ENCODE peak calls at places on chromosomes 7 and 10, in eight cellular contexts. One of them, this sample, is unnamed.

GRCh38 chr7:22154130-22154529 is 202.8 kb downstream of the RAPGEF5 start:
- DNase-seq in stimulated activated CD8-positive, alpha-beta memory T cell treated with anti-CD3 and anti-CD28 coated beads, Interleukin-4, amount 100 ng/mL, for 48 hours: no peak
- DNase-seq in effector CD4-positive, alpha-beta T cell: no peak
- DNase-seq in left colon: no peak
- DNase-seq in ELR: no peak
- DNase-seq in ACHN: no peak
- DNase-seq in astrocyte: no peak
- DNase-seq in OCI-LY7: no peak
- DNase-seq in this sample: no peak

GRCh38 chr7:43362652-43363428 is 220.1 kb upstream of the STK17A start:
- DNase-seq in stimulated activated CD8-positive, alpha-beta memory T cell treated with anti-CD3 and anti-CD28 coated beads, Interleukin-4, amount 100 ng/mL, for 48 hours: no peak
- DNase-seq in effector CD4-positive, alpha-beta T cell: no peak
- DNase-seq in left colon: no peak
- DNase-seq in ELR: peak
- DNase-seq in ACHN: no peak
- DNase-seq in astrocyte: no peak
- DNase-seq in OCI-LY7: peak
- DNase-seq in this sample: peak

GRCh38 chr10:94197241-94197640 is 165.5 kb downstream of the NOC3L start:
- DNase-seq in stimulated activated CD8-positive, alpha-beta memory T cell treated with anti-CD3 and anti-CD28 coated beads, Interleukin-4, amount 100 ng/mL, for 48 hours: no peak
- DNase-seq in effector CD4-positive, alpha-beta T cell: no peak
- DNase-seq in left colon: no peak
- DNase-seq in ELR: no peak
- DNase-seq in ACHN: no peak
- DNase-seq in astrocyte: no peak
- DNase-seq in OCI-LY7: no peak
- DNase-seq in this sample: no peak

GRCh38 chr10:71099731-71100361 is 112.5 kb upstream of the UNC5B start:
- DNase-seq in stimulated activated CD8-positive, alpha-beta memory T cell treated with anti-CD3 and anti-CD28 coated beads, Interleukin-4, amount 100 ng/mL, for 48 hours: no peak
- DNase-seq in effector CD4-positive, alpha-beta T cell: no peak
- DNase-seq in left colon: no peak
- DNase-seq in ELR: no peak
- DNase-seq in ACHN: no peak
- DNase-seq in astrocyte: no peak
- DNase-seq in OCI-LY7: no peak
- DNase-seq in this sample: no peak

GRCh38 chr7:101614939-101615302 is 14.2 kb downstream of the MYL10 start:
- DNase-seq in stimulated activated CD8-positive, alpha-beta memory T cell treated with anti-CD3 and anti-CD28 coated beads, Interleukin-4, amount 100 ng/mL, for 48 hours: no peak
- DNase-seq in effector CD4-positive, alpha-beta T cell: no peak
- DNase-seq in left colon: peak
- DNase-seq in ELR: peak
- DNase-seq in ACHN: no peak
- DNase-seq in astrocyte: no peak
- DNase-seq in OCI-LY7: no peak
- DNase-seq in this sample: peak

GRCh38 chr7:69457912-69458491 is 140.3 kb upstream of the AUTS2 start:
- DNase-seq in stimulated activated CD8-positive, alpha-beta memory T cell treated with anti-CD3 and anti-CD28 coated beads, Interleukin-4, amount 100 ng/mL, for 48 hours: no peak
- DNase-seq in effector CD4-positive, alpha-beta T cell: no peak
- DNase-seq in left colon: no peak
- DNase-seq in ELR: no peak
- DNase-seq in ACHN: no peak
- DNase-seq in astrocyte: peak
- DNase-seq in OCI-LY7: no peak
- DNase-seq in this sample: no peak

GRCh38 chr10:132687181-132687892 is 98.6 kb downstream of the NKX6-2 start:
- DNase-seq in stimulated activated CD8-positive, alpha-beta memory T cell treated with anti-CD3 and anti-CD28 coated beads, Interleukin-4, amount 100 ng/mL, for 48 hours: no peak
- DNase-seq in effector CD4-positive, alpha-beta T cell: no peak
- DNase-seq in left colon: no peak
- DNase-seq in ELR: no peak
- DNase-seq in ACHN: no peak
- DNase-seq in astrocyte: no peak
- DNase-seq in OCI-LY7: no peak
- DNase-seq in this sample: no peak

GRCh38 chr7:73828107-73828803 is 2.5 kb upstream of the CLDN4 start:
- DNase-seq in stimulated activated CD8-positive, alpha-beta memory T cell treated with anti-CD3 and anti-CD28 coated beads, Interleukin-4, amount 100 ng/mL, for 48 hours: no peak
- DNase-seq in effector CD4-positive, alpha-beta T cell: no peak
- DNase-seq in left colon: peak
- DNase-seq in ELR: peak
- DNase-seq in ACHN: peak
- DNase-seq in astrocyte: peak
- DNase-seq in OCI-LY7: no peak
- DNase-seq in this sample: no peak

GRCh38 chr10:70780370-70780760 is 4.8 kb downstream of the TBATA start:
- DNase-seq in stimulated activated CD8-positive, alpha-beta memory T cell treated with anti-CD3 and anti-CD28 coated beads, Interleukin-4, amount 100 ng/mL, for 48 hours: no peak
- DNase-seq in effector CD4-positive, alpha-beta T cell: no peak
- DNase-seq in left colon: no peak
- DNase-seq in ELR: no peak
- DNase-seq in ACHN: no peak
- DNase-seq in astrocyte: no peak
- DNase-seq in OCI-LY7: no peak
- DNase-seq in this sample: no peak

GRCh38 chr10:16314259-16314658 is 122.6 kb upstream of the PTER start:
- DNase-seq in stimulated activated CD8-positive, alpha-beta memory T cell treated with anti-CD3 and anti-CD28 coated beads, Interleukin-4, amount 100 ng/mL, for 48 hours: no peak
- DNase-seq in effector CD4-positive, alpha-beta T cell: no peak
- DNase-seq in left colon: no peak
- DNase-seq in ELR: no peak
- DNase-seq in ACHN: peak
- DNase-seq in astrocyte: no peak
- DNase-seq in OCI-LY7: peak
- DNase-seq in this sample: no peak

GRCh38 chr10:90930971-90931841 is 10.3 kb upstream of the ANKRD1 start:
- DNase-seq in stimulated activated CD8-positive, alpha-beta memory T cell treated with anti-CD3 and anti-CD28 coated beads, Interleukin-4, amount 100 ng/mL, for 48 hours: no peak
- DNase-seq in effector CD4-positive, alpha-beta T cell: no peak
- DNase-seq in left colon: no peak
- DNase-seq in ELR: peak
- DNase-seq in ACHN: no peak
- DNase-seq in astrocyte: peak
- DNase-seq in OCI-LY7: no peak
- DNase-seq in this sample: peak

GRCh38 chr10:10870523-10871241 is 147.0 kb upstream of the CELF2 start:
- DNase-seq in stimulated activated CD8-positive, alpha-beta memory T cell treated with anti-CD3 and anti-CD28 coated beads, Interleukin-4, amount 100 ng/mL, for 48 hours: no peak
- DNase-seq in effector CD4-positive, alpha-beta T cell: no peak
- DNase-seq in left colon: no peak
- DNase-seq in ELR: no peak
- DNase-seq in ACHN: no peak
- DNase-seq in astrocyte: no peak
- DNase-seq in OCI-LY7: no peak
- DNase-seq in this sample: no peak

GRCh38 chr10:79050896-79051555 is 17.7 kb upstream of the ZMIZ1 start:
- DNase-seq in stimulated activated CD8-positive, alpha-beta memory T cell treated with anti-CD3 and anti-CD28 coated beads, Interleukin-4, amount 100 ng/mL, for 48 hours: no peak
- DNase-seq in effector CD4-positive, alpha-beta T cell: no peak
- DNase-seq in left colon: peak
- DNase-seq in ELR: peak
- DNase-seq in ACHN: no peak
- DNase-seq in astrocyte: no peak
- DNase-seq in OCI-LY7: no peak
- DNase-seq in this sample: no peak

GRCh38 chr10:77939561-77940001 is 13.0 kb upstream of the DLG5 start:
- DNase-seq in stimulated activated CD8-positive, alpha-beta memory T cell treated with anti-CD3 and anti-CD28 coated beads, Interleukin-4, amount 100 ng/mL, for 48 hours: no peak
- DNase-seq in effector CD4-positive, alpha-beta T cell: no peak
- DNase-seq in left colon: peak
- DNase-seq in ELR: no peak
- DNase-seq in ACHN: no peak
- DNase-seq in astrocyte: peak
- DNase-seq in OCI-LY7: no peak
- DNase-seq in this sample: no peak

GRCh38 chr10:70786799-70787415 is 1.7 kb upstream of the TBATA start:
- DNase-seq in stimulated activated CD8-positive, alpha-beta memory T cell treated with anti-CD3 and anti-CD28 coated beads, Interleukin-4, amount 100 ng/mL, for 48 hours: peak
- DNase-seq in effector CD4-positive, alpha-beta T cell: no peak
- DNase-seq in left colon: no peak
- DNase-seq in ELR: peak
- DNase-seq in ACHN: no peak
- DNase-seq in astrocyte: peak
- DNase-seq in OCI-LY7: no peak
- DNase-seq in this sample: no peak

GRCh38 chr7:39696631-39697030 is 73.3 kb downstream of the RALA start:
- DNase-seq in stimulated activated CD8-positive, alpha-beta memory T cell treated with anti-CD3 and anti-CD28 coated beads, Interleukin-4, amount 100 ng/mL, for 48 hours: no peak
- DNase-seq in effector CD4-positive, alpha-beta T cell: no peak
- DNase-seq in left colon: no peak
- DNase-seq in ELR: no peak
- DNase-seq in ACHN: no peak
- DNase-seq in astrocyte: no peak
- DNase-seq in OCI-LY7: no peak
- DNase-seq in this sample: no peak

GRCh38 chr7:32501522-32501921 is 6.2 kb downstream of the AVL9 start:
- DNase-seq in stimulated activated CD8-positive, alpha-beta memory T cell treated with anti-CD3 and anti-CD28 coated beads, Interleukin-4, amount 100 ng/mL, for 48 hours: no peak
- DNase-seq in effector CD4-positive, alpha-beta T cell: no peak
- DNase-seq in left colon: no peak
- DNase-seq in ELR: peak
- DNase-seq in ACHN: peak
- DNase-seq in astrocyte: peak
- DNase-seq in OCI-LY7: no peak
- DNase-seq in this sample: no peak

GRCh38 chr7:46198691-46199090 is 277.6 kb upstream of the IGFBP3 start:
- DNase-seq in stimulated activated CD8-positive, alpha-beta memory T cell treated with anti-CD3 and anti-CD28 coated beads, Interleukin-4, amount 100 ng/mL, for 48 hours: no peak
- DNase-seq in effector CD4-positive, alpha-beta T cell: no peak
- DNase-seq in left colon: no peak
- DNase-seq in ELR: no peak
- DNase-seq in ACHN: no peak
- DNase-seq in astrocyte: no peak
- DNase-seq in OCI-LY7: no peak
- DNase-seq in this sample: no peak

GRCh38 chr7:31098606-31099360 is 46.7 kb downstream of the ADCYAP1R1 start:
- DNase-seq in stimulated activated CD8-positive, alpha-beta memory T cell treated with anti-CD3 and anti-CD28 coated beads, Interleukin-4, amount 100 ng/mL, for 48 hours: no peak
- DNase-seq in effector CD4-positive, alpha-beta T cell: no peak
- DNase-seq in left colon: no peak
- DNase-seq in ELR: no peak
- DNase-seq in ACHN: no peak
- DNase-seq in astrocyte: no peak
- DNase-seq in OCI-LY7: no peak
- DNase-seq in this sample: no peak

GRCh38 chr10:133159950-133160812 is at the start of gene KNDC1:
- DNase-seq in stimulated activated CD8-positive, alpha-beta memory T cell treated with anti-CD3 and anti-CD28 coated beads, Interleukin-4, amount 100 ng/mL, for 48 hours: no peak
- DNase-seq in effector CD4-positive, alpha-beta T cell: no peak
- DNase-seq in left colon: peak
- DNase-seq in ELR: peak
- DNase-seq in ACHN: peak
- DNase-seq in astrocyte: no peak
- DNase-seq in OCI-LY7: no peak
- DNase-seq in this sample: peak

GRCh38 chr7:96004598-96004997 is 232.2 kb downstream of the DYNC1I1 start:
- DNase-seq in stimulated activated CD8-positive, alpha-beta memory T cell treated with anti-CD3 and anti-CD28 coated beads, Interleukin-4, amount 100 ng/mL, for 48 hours: no peak
- DNase-seq in effector CD4-positive, alpha-beta T cell: no peak
- DNase-seq in left colon: no peak
- DNase-seq in ELR: no peak
- DNase-seq in ACHN: no peak
- DNase-seq in astrocyte: no peak
- DNase-seq in OCI-LY7: no peak
- DNase-seq in this sample: no peak

GRCh38 chr10:43252785-43253341 is 14.0 kb downstream of the RASGEF1A start:
- DNase-seq in stimulated activated CD8-positive, alpha-beta memory T cell treated with anti-CD3 and anti-CD28 coated beads, Interleukin-4, amount 100 ng/mL, for 48 hours: no peak
- DNase-seq in effector CD4-positive, alpha-beta T cell: no peak
- DNase-seq in left colon: peak
- DNase-seq in ELR: no peak
- DNase-seq in ACHN: no peak
- DNase-seq in astrocyte: no peak
- DNase-seq in OCI-LY7: no peak
- DNase-seq in this sample: no peak

GRCh38 chr10:117132751-117133231 is 5.3 kb downstream of the VAX1 start:
- DNase-seq in stimulated activated CD8-positive, alpha-beta memory T cell treated with anti-CD3 and anti-CD28 coated beads, Interleukin-4, amount 100 ng/mL, for 48 hours: no peak
- DNase-seq in effector CD4-positive, alpha-beta T cell: no peak
- DNase-seq in left colon: no peak
- DNase-seq in ELR: no peak
- DNase-seq in ACHN: no peak
- DNase-seq in astrocyte: no peak
- DNase-seq in OCI-LY7: no peak
- DNase-seq in this sample: no peak

GRCh38 chr7:13882051-13882450 is 107.4 kb downstream of the ETV1 start:
- DNase-seq in stimulated activated CD8-positive, alpha-beta memory T cell treated with anti-CD3 and anti-CD28 coated beads, Interleukin-4, amount 100 ng/mL, for 48 hours: no peak
- DNase-seq in effector CD4-positive, alpha-beta T cell: no peak
- DNase-seq in left colon: no peak
- DNase-seq in ELR: no peak
- DNase-seq in ACHN: no peak
- DNase-seq in astrocyte: no peak
- DNase-seq in OCI-LY7: no peak
- DNase-seq in this sample: no peak

GRCh38 chr10:79454259-79454658 is 8.8 kb upstream of the ZCCHC24 start:
- DNase-seq in stimulated activated CD8-positive, alpha-beta memory T cell treated with anti-CD3 and anti-CD28 coated beads, Interleukin-4, amount 100 ng/mL, for 48 hours: no peak
- DNase-seq in effector CD4-positive, alpha-beta T cell: no peak
- DNase-seq in left colon: no peak
- DNase-seq in ELR: peak
- DNase-seq in ACHN: peak
- DNase-seq in astrocyte: peak
- DNase-seq in OCI-LY7: no peak
- DNase-seq in this sample: no peak